ENCODE peak calls at places on chromosomes 2 and 18, in ten cellular contexts. I is T-helper 9 cell; W is stimulated activated naive CD8-positive, alpha-beta T cell treated with anti-CD3 and anti-CD28 coated beads, Interleukin-15, amount 100 ng/mL, for 72 hours; F is MCF 10A; G is astrocyte of the spinal cord; H is AG20443; J is stimulated activated naive CD4-positive, alpha-beta T cell treated with Interleukin-2 at 50 U/mL for 16 hours; P is GM04503; K is hippocampal formation; N is stimulated activated CD8-positive, alpha-beta memory T cell treated with anti-CD3 and anti-CD28 coated beads, Interleukin-4, amount 100 ng/mL, for 48 hours. Q is an unnamed sample.

GRCh38 chr2:147713349-147713748 is 131.5 kb upstream of the ACVR2A start:
- DNase-seq in W (no peak), I (no peak), G (no peak), P (no peak), J (no peak), F (no peak), K (no peak), H (no peak), N (no peak), Q (no peak)

GRCh38 chr18:68494802-68495560 is 219.9 kb downstream of the TMX3 start:
- DNase-seq in W (no peak), J (no peak), P (peak), N (no peak), F (peak), G (peak), K (no peak), H (peak), I (no peak), Q (peak)

GRCh38 chr2:79935771-79936657 is 368.5 kb downstream of the LRRTM1 start:
- DNase-seq in G (peak), I (no peak), J (no peak), P (peak), N (no peak), K (peak), F (peak), H (peak), W (peak), Q (peak)

GRCh38 chr18:72419914-72420313 is 124.2 kb downstream of the CBLN2 start:
- DNase-seq in P (no peak), N (no peak), H (no peak), J (no peak), G (peak), W (no peak), K (no peak), I (no peak), F (peak), Q (no peak)

GRCh38 chr18:62420151-62420512 is 95.0 kb downstream of the TNFRSF11A start:
- DNase-seq in J (peak), N (no peak), W (no peak), I (no peak), P (no peak), H (peak), K (no peak), F (peak), G (peak), Q (peak)

GRCh38 chr2:227592694-227593387 is 5.9 kb upstream of the SCYGR2 start:
- DNase-seq in J (no peak), W (no peak), N (no peak), P (no peak), K (no peak), F (no peak), H (no peak), G (no peak), I (no peak), Q (no peak)

GRCh38 chr2:186437719-186438118 is 48.3 kb upstream of the ZC3H15 start:
- DNase-seq in K (no peak), I (no peak), N (no peak), P (no peak), F (no peak), H (no peak), J (no peak), W (no peak), G (no peak), Q (no peak)

GRCh38 chr2:122960727-122961641 is 1064.1 kb upstream of the CNTNAP5 start:
- DNase-seq in J (no peak), K (no peak), H (no peak), F (peak), P (no peak), W (no peak), N (no peak), I (no peak), G (peak), Q (peak)

GRCh38 chr2:204655626-204656025 is 110.4 kb downstream of the PARD3B start:
- DNase-seq in N (no peak), I (no peak), F (no peak), J (no peak), W (no peak), G (no peak), P (no peak), K (no peak), H (no peak), Q (no peak)

GRCh38 chr2:237700583-237701032 is 73.2 kb downstream of the LRRFIP1 start:
- DNase-seq in K (no peak), W (peak), J (peak), G (peak), P (no peak), I (peak), H (peak), F (no peak), N (peak), Q (no peak)

GRCh38 chr2:164613321-164613982 is 7.8 kb downstream of the GRB14 start:
- DNase-seq in N (no peak), W (no peak), H (no peak), J (no peak), G (no peak), I (no peak), K (no peak), P (no peak), F (no peak), Q (no peak)